ENCODE peak calls at places on chromosomes 3 and 15, in six cellular contexts. One of them, this sample, is unnamed.

GRCh38 chr3:229262-229661 is 32.7 kb downstream of the CHL1 start:
- DNase-seq in IMR-90: no peak
- DNase-seq in esophagus squamous epithelium: no peak
- DNase-seq in tibial artery: no peak
- DNase-seq in PC-9: no peak
- DNase-seq in brain microvascular endothelial cell: no peak
- DNase-seq in this sample: peak; percentile 70

GRCh38 chr3:185151959-185152432 is 864 bp downstream of the C3orf70 start:
- DNase-seq in IMR-90: peak; percentile 13
- DNase-seq in esophagus squamous epithelium: no peak
- DNase-seq in PC-9: no peak
- DNase-seq in tibial artery: peak; percentile 39
- DNase-seq in brain microvascular endothelial cell: no peak
- DNase-seq in this sample: no peak

GRCh38 chr3:64530434-64531049 is 157.3 kb downstream of the ADAMTS9 start:
- DNase-seq in esophagus squamous epithelium: no peak
- DNase-seq in IMR-90: peak; percentile 50
- DNase-seq in tibial artery: peak; percentile 60
- DNase-seq in brain microvascular endothelial cell: peak; percentile 56
- DNase-seq in PC-9: peak; percentile 64
- DNase-seq in this sample: no peak

GRCh38 chr3:30628188-30628930 is 22.0 kb downstream of the TGFBR2 start:
- DNase-seq in tibial artery: no peak
- DNase-seq in brain microvascular endothelial cell: no peak
- DNase-seq in esophagus squamous epithelium: no peak
- DNase-seq in PC-9: no peak
- DNase-seq in IMR-90: no peak
- DNase-seq in this sample: no peak

GRCh38 chr15:64246364-64247189 is 83.8 kb upstream of the PPIB start:
- DNase-seq in PC-9: peak; percentile 27
- DNase-seq in IMR-90: peak; percentile 93
- DNase-seq in brain microvascular endothelial cell: peak; percentile 93
- DNase-seq in tibial artery: no peak
- DNase-seq in esophagus squamous epithelium: no peak
- DNase-seq in this sample: peak; percentile 92

GRCh38 chr3:23591374-23591773 is 214.4 kb upstream of the UBE2E1 start:
- DNase-seq in PC-9: no peak
- DNase-seq in tibial artery: no peak
- DNase-seq in brain microvascular endothelial cell: no peak
- DNase-seq in IMR-90: no peak
- DNase-seq in esophagus squamous epithelium: no peak
- DNase-seq in this sample: no peak

GRCh38 chr3:60461199-60461598 is 790.1 kb downstream of the FHIT start:
- DNase-seq in IMR-90: no peak
- DNase-seq in brain microvascular endothelial cell: no peak
- DNase-seq in PC-9: no peak
- DNase-seq in tibial artery: no peak
- DNase-seq in esophagus squamous epithelium: no peak
- DNase-seq in this sample: no peak

GRCh38 chr3:184583345-184584000 is 21.9 kb downstream of the EPHB3 start:
- DNase-seq in IMR-90: no peak
- DNase-seq in tibial artery: no peak
- DNase-seq in esophagus squamous epithelium: no peak
- DNase-seq in PC-9: no peak
- DNase-seq in brain microvascular endothelial cell: no peak
- DNase-seq in this sample: no peak

GRCh38 chr3:126180477-126181397 is at the start of gene ALDH1L1:
- DNase-seq in IMR-90: peak; percentile 6
- DNase-seq in tibial artery: peak; percentile 82
- DNase-seq in esophagus squamous epithelium: peak; percentile 22
- DNase-seq in brain microvascular endothelial cell: no peak
- DNase-seq in PC-9: peak; percentile 90
- DNase-seq in this sample: peak; percentile 52

GRCh38 chr15:86690566-86690965 is 610.9 kb downstream of the AGBL1 start:
- DNase-seq in esophagus squamous epithelium: no peak
- DNase-seq in tibial artery: no peak
- DNase-seq in PC-9: no peak
- DNase-seq in brain microvascular endothelial cell: no peak
- DNase-seq in IMR-90: no peak
- DNase-seq in this sample: peak; percentile 18

GRCh38 chr3:86869536-86869935 is 121.4 kb downstream of the VGLL3 start:
- DNase-seq in tibial artery: no peak
- DNase-seq in brain microvascular endothelial cell: no peak
- DNase-seq in esophagus squamous epithelium: no peak
- DNase-seq in IMR-90: no peak
- DNase-seq in PC-9: no peak
- DNase-seq in this sample: no peak

GRCh38 chr3:155184027-155184426 is 103.9 kb downstream of the MME start:
- DNase-seq in PC-9: no peak
- DNase-seq in brain microvascular endothelial cell: no peak
- DNase-seq in esophagus squamous epithelium: no peak
- DNase-seq in tibial artery: no peak
- DNase-seq in IMR-90: no peak
- DNase-seq in this sample: no peak

GRCh38 chr15:52208306-52208946 is 17.2 kb upstream of the GNB5 start:
- DNase-seq in esophagus squamous epithelium: peak; percentile 3
- DNase-seq in brain microvascular endothelial cell: peak; percentile 75
- DNase-seq in IMR-90: peak; percentile 67
- DNase-seq in tibial artery: peak; percentile 49
- DNase-seq in PC-9: peak; percentile 55
- DNase-seq in this sample: peak; percentile 59

GRCh38 chr15:41891946-41892345 is 1.9 kb downstream of the SPTBN5 start:
- DNase-seq in PC-9: no peak
- DNase-seq in brain microvascular endothelial cell: no peak
- DNase-seq in tibial artery: no peak
- DNase-seq in IMR-90: no peak
- DNase-seq in esophagus squamous epithelium: no peak
- DNase-seq in this sample: no peak

GRCh38 chr15:84833447-84833846 is 16.3 kb downstream of the ALPK3 start:
- DNase-seq in esophagus squamous epithelium: no peak
- DNase-seq in IMR-90: peak; percentile 78
- DNase-seq in tibial artery: no peak
- DNase-seq in brain microvascular endothelial cell: peak; percentile 47
- DNase-seq in PC-9: peak; percentile 26
- DNase-seq in this sample: no peak

GRCh38 chr3:14492948-14493881 is 46.9 kb downstream of the GRIP2 start:
- DNase-seq in IMR-90: no peak
- DNase-seq in esophagus squamous epithelium: no peak
- DNase-seq in brain microvascular endothelial cell: no peak
- DNase-seq in tibial artery: no peak
- DNase-seq in PC-9: no peak
- DNase-seq in this sample: no peak

GRCh38 chr3:16875876-16876575 is 8.7 kb upstream of the PLCL2 start:
- DNase-seq in IMR-90: no peak
- DNase-seq in esophagus squamous epithelium: no peak
- DNase-seq in PC-9: no peak
- DNase-seq in tibial artery: no peak
- DNase-seq in brain microvascular endothelial cell: no peak
- DNase-seq in this sample: no peak

GRCh38 chr3:116038968-116039950 is 406.0 kb downstream of the LSAMP start:
- DNase-seq in PC-9: no peak
- DNase-seq in brain microvascular endothelial cell: no peak
- DNase-seq in IMR-90: no peak
- DNase-seq in tibial artery: no peak
- DNase-seq in esophagus squamous epithelium: no peak
- DNase-seq in this sample: peak; percentile 74

GRCh38 chr3:30673425-30674341 is 67.3 kb downstream of the TGFBR2 start:
- DNase-seq in tibial artery: no peak
- DNase-seq in PC-9: no peak
- DNase-seq in IMR-90: no peak
- DNase-seq in brain microvascular endothelial cell: no peak
- DNase-seq in esophagus squamous epithelium: no peak
- DNase-seq in this sample: no peak

GRCh38 chr3:13515036-13515435 is 33.9 kb upstream of the FBLN2 start:
- DNase-seq in PC-9: no peak
- DNase-seq in brain microvascular endothelial cell: no peak
- DNase-seq in IMR-90: no peak
- DNase-seq in esophagus squamous epithelium: no peak
- DNase-seq in tibial artery: no peak
- DNase-seq in this sample: no peak

GRCh38 chr3:188349963-188350332 is 196.0 kb downstream of the LPP start:
- DNase-seq in brain microvascular endothelial cell: no peak
- DNase-seq in IMR-90: no peak
- DNase-seq in PC-9: no peak
- DNase-seq in tibial artery: no peak
- DNase-seq in esophagus squamous epithelium: no peak
- DNase-seq in this sample: peak; percentile 25

GRCh38 chr3:33717616-33717865 is 513 bp downstream of the CLASP2 start:
- DNase-seq in IMR-90: peak; percentile 48
- DNase-seq in esophagus squamous epithelium: no peak
- DNase-seq in PC-9: no peak
- DNase-seq in tibial artery: no peak
- DNase-seq in brain microvascular endothelial cell: peak; percentile 29
- DNase-seq in this sample: no peak

GRCh38 chr15:58566029-58566428 is 134.2 kb downstream of the LIPC start:
- DNase-seq in IMR-90: no peak
- DNase-seq in tibial artery: no peak
- DNase-seq in PC-9: no peak
- DNase-seq in brain microvascular endothelial cell: no peak
- DNase-seq in esophagus squamous epithelium: no peak
- DNase-seq in this sample: peak; percentile 16

GRCh38 chr15:62847900-62848489 is 194.6 kb upstream of the TPM1 start:
- DNase-seq in IMR-90: peak; percentile 54
- DNase-seq in esophagus squamous epithelium: no peak
- DNase-seq in PC-9: no peak
- DNase-seq in brain microvascular endothelial cell: peak; percentile 57
- DNase-seq in tibial artery: peak; percentile 74
- DNase-seq in this sample: no peak

GRCh38 chr3:171480526-171480925 is 20.3 kb upstream of the TNIK start:
- DNase-seq in PC-9: no peak
- DNase-seq in esophagus squamous epithelium: no peak
- DNase-seq in brain microvascular endothelial cell: no peak
- DNase-seq in tibial artery: no peak
- DNase-seq in IMR-90: no peak
- DNase-seq in this sample: no peak

GRCh38 chr3:115977866-115978265 is 354.6 kb downstream of the GAP43 start:
- DNase-seq in IMR-90: no peak
- DNase-seq in PC-9: no peak
- DNase-seq in esophagus squamous epithelium: no peak
- DNase-seq in tibial artery: no peak
- DNase-seq in brain microvascular endothelial cell: no peak
- DNase-seq in this sample: no peak

GRCh38 chr3:178795349-178795748 is 259.1 kb downstream of the KCNMB2 start:
- DNase-seq in esophagus squamous epithelium: no peak
- DNase-seq in PC-9: no peak
- DNase-seq in IMR-90: no peak
- DNase-seq in tibial artery: no peak
- DNase-seq in brain microvascular endothelial cell: no peak
- DNase-seq in this sample: no peak

GRCh38 chr3:103609472-103609871 is 1174.7 kb downstream of the ZPLD1 start:
- DNase-seq in esophagus squamous epithelium: no peak
- DNase-seq in PC-9: no peak
- DNase-seq in IMR-90: no peak
- DNase-seq in brain microvascular endothelial cell: no peak
- DNase-seq in tibial artery: no peak
- DNase-seq in this sample: no peak

GRCh38 chr3:29186131-29186599 is 94.7 kb upstream of the RBMS3 start:
- DNase-seq in PC-9: peak; percentile 2
- DNase-seq in tibial artery: no peak
- DNase-seq in brain microvascular endothelial cell: peak; percentile 82
- DNase-seq in IMR-90: peak; percentile 96
- DNase-seq in esophagus squamous epithelium: no peak
- DNase-seq in this sample: peak; percentile 91

GRCh38 chr3:11878837-11879236 is 32.2 kb upstream of the TAMM41 start:
- DNase-seq in esophagus squamous epithelium: no peak
- DNase-seq in PC-9: no peak
- DNase-seq in IMR-90: no peak
- DNase-seq in tibial artery: no peak
- DNase-seq in brain microvascular endothelial cell: no peak
- DNase-seq in this sample: no peak

GRCh38 chr15:38559908-38560307 is 4.7 kb downstream of the RASGRP1 start:
- DNase-seq in tibial artery: no peak
- DNase-seq in brain microvascular endothelial cell: no peak
- DNase-seq in PC-9: no peak
- DNase-seq in IMR-90: no peak
- DNase-seq in esophagus squamous epithelium: no peak
- DNase-seq in this sample: no peak
- H3K27ac ChIP-seq in tibial artery: no peak overlapping the region
- H3K27ac ChIP-seq in brain microvascular endothelial cell: no peak overlapping the region
- H3K27ac ChIP-seq in PC-9: no peak overlapping the region
- H3K27ac ChIP-seq in IMR-90: no peak overlapping the region
- H3K27ac ChIP-seq in esophagus squamous epithelium: no peak overlapping the region
- H3K27ac ChIP-seq in this sample: no peak overlapping the region

GRCh38 chr15:88341653-88342052 is 85.1 kb upstream of the NTRK3 start:
- DNase-seq in IMR-90: no peak
- DNase-seq in brain microvascular endothelial cell: no peak
- DNase-seq in esophagus squamous epithelium: no peak
- DNase-seq in PC-9: no peak
- DNase-seq in tibial artery: no peak
- DNase-seq in this sample: no peak
- H3K27ac ChIP-seq in IMR-90: no peak overlapping the region
- H3K27ac ChIP-seq in brain microvascular endothelial cell: no peak overlapping the region
- H3K27ac ChIP-seq in esophagus squamous epithelium: no peak overlapping the region
- H3K27ac ChIP-seq in PC-9: no peak overlapping the region
- H3K27ac ChIP-seq in tibial artery: no peak overlapping the region
- H3K27ac ChIP-seq in this sample: no peak overlapping the region

DNA sequence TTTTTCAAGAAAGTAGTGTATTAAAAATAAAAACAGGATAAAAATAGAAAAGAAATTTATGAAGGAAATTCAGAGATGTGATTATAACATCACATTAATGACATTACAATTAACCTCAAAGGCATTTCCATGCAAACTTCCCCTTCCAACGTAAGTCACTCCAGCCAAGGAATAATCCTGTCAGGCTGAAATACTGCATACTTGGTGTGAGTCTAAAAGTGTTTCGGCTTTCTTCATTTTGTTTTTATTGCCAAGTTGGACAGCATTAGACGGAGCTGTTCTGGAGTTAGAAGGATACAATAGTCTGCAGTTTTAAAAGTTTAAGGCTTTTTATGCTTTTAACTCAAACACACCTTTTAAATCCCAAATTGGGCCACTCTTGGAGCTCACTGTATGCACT is 435.0 kb downstream of the MECOM start:
- DNase-seq in PC-9: no peak
- DNase-seq in IMR-90: no peak
- DNase-seq in tibial artery: no peak
- DNase-seq in brain microvascular endothelial cell: no peak
- DNase-seq in esophagus squamous epithelium: no peak
- DNase-seq in this sample: no peak
- H3K27ac ChIP-seq in PC-9: no peak overlapping the region
- H3K27ac ChIP-seq in IMR-90: no peak overlapping the region
- H3K27ac ChIP-seq in tibial artery: no peak overlapping the region
- H3K27ac ChIP-seq in brain microvascular endothelial cell: no peak overlapping the region
- H3K27ac ChIP-seq in esophagus squamous epithelium: no peak overlapping the region
- H3K27ac ChIP-seq in this sample: no peak overlapping the region

DNA sequence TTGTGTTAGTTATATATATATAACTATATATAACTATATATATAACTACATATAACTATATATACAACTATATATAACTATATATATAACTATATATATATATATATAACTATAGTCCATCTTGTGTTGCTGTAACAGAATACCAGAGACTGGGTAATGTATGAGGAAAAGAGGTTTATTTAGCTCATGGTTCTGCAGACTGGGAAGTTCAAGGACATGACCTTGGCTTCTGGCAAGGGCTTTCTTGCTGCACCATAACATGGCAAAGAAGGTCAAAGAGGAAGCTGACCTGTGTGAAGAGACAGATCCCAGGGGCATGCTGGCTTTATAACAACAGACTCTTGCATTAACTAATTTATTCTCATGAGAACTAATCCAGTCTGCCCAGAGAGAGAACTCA is 27.6 kb downstream of the KBTBD12 start:
- DNase-seq in esophagus squamous epithelium: no peak
- DNase-seq in tibial artery: no peak
- DNase-seq in PC-9: no peak
- DNase-seq in brain microvascular endothelial cell: no peak
- DNase-seq in IMR-90: no peak
- DNase-seq in this sample: no peak
- H3K27ac ChIP-seq in esophagus squamous epithelium: no peak overlapping the region
- H3K27ac ChIP-seq in tibial artery: no peak overlapping the region
- H3K27ac ChIP-seq in PC-9: no peak overlapping the region
- H3K27ac ChIP-seq in brain microvascular endothelial cell: no peak overlapping the region
- H3K27ac ChIP-seq in IMR-90: no peak overlapping the region
- H3K27ac ChIP-seq in this sample: no peak overlapping the region

This sample was measured in foreskin keratinocyte.